ENCODE peak calls at places on chromosomes 4 and X, in seven cellular contexts. One of them, this sample, is unnamed.

GRCh38 chr4:80268081-80268823 is 1.8 kb downstream of the FGF5 start:
- DNase-seq in GM12891: no peak
- DNase-seq in GM12878: no peak
- DNase-seq in K562: no peak
- DNase-seq in SK-N-SH: peak
- DNase-seq in HepG2: no peak
- DNase-seq in H1: peak
- DNase-seq in this sample: no peak

GRCh38 chr4:152289963-152290362 is 245.9 kb downstream of the FBXW7 start:
- DNase-seq in GM12891: no peak
- DNase-seq in GM12878: no peak
- DNase-seq in K562: no peak
- DNase-seq in SK-N-SH: no peak
- DNase-seq in HepG2: no peak
- DNase-seq in H1: no peak
- DNase-seq in this sample: no peak

GRCh38 chr4:186840771-186841301 is 117.2 kb upstream of the FAT1 start:
- DNase-seq in GM12891: no peak
- DNase-seq in GM12878: no peak
- DNase-seq in K562: peak
- DNase-seq in SK-N-SH: no peak
- DNase-seq in HepG2: no peak
- DNase-seq in H1: no peak
- DNase-seq in this sample: no peak

GRCh38 chrX:103120748-103121147 is 27.8 kb upstream of the NXF3 start:
- DNase-seq in GM12891: no peak
- DNase-seq in GM12878: no peak
- DNase-seq in K562: no peak
- DNase-seq in SK-N-SH: no peak
- DNase-seq in HepG2: no peak
- DNase-seq in H1: no peak
- DNase-seq in this sample: no peak

GRCh38 chr4:31461425-31461824 is 741.3 kb downstream of the PCDH7 start:
- DNase-seq in GM12891: no peak
- DNase-seq in GM12878: no peak
- DNase-seq in K562: peak
- DNase-seq in SK-N-SH: no peak
- DNase-seq in HepG2: no peak
- DNase-seq in H1: no peak
- DNase-seq in this sample: no peak

GRCh38 chrX:8849462-8849861 is 48.3 kb upstream of the FAM9A start:
- DNase-seq in GM12891: no peak
- DNase-seq in GM12878: no peak
- DNase-seq in K562: no peak
- DNase-seq in SK-N-SH: no peak
- DNase-seq in HepG2: peak
- DNase-seq in H1: no peak
- DNase-seq in this sample: no peak

GRCh38 chrX:100829730-100830129 is 9.5 kb downstream of the CSTF2 start:
- DNase-seq in GM12891: no peak
- DNase-seq in GM12878: peak
- DNase-seq in K562: no peak
- DNase-seq in SK-N-SH: no peak
- DNase-seq in HepG2: no peak
- DNase-seq in H1: no peak
- DNase-seq in this sample: no peak

GRCh38 chrX:138847930-138848329 is 136.4 kb upstream of the FGF13 start:
- DNase-seq in GM12891: no peak
- DNase-seq in GM12878: no peak
- DNase-seq in K562: no peak
- DNase-seq in SK-N-SH: no peak
- DNase-seq in HepG2: no peak
- DNase-seq in H1: no peak
- DNase-seq in this sample: no peak

GRCh38 chr4:131370846-131371245 is 1778.2 kb upstream of the PCDH10 start:
- DNase-seq in GM12891: no peak
- DNase-seq in GM12878: no peak
- DNase-seq in K562: no peak
- DNase-seq in SK-N-SH: no peak
- DNase-seq in HepG2: no peak
- DNase-seq in H1: no peak
- DNase-seq in this sample: no peak

GRCh38 chrX:100812216-100813158 is 7.7 kb upstream of the CSTF2 start:
- DNase-seq in GM12891: no peak
- DNase-seq in GM12878: no peak
- DNase-seq in K562: no peak
- DNase-seq in SK-N-SH: no peak
- DNase-seq in HepG2: no peak
- DNase-seq in H1: no peak
- DNase-seq in this sample: no peak

GRCh38 chr4:85777908-85778808 is 303.2 kb downstream of the ARHGAP24 start:
- DNase-seq in GM12891: no peak
- DNase-seq in GM12878: peak
- DNase-seq in K562: no peak
- DNase-seq in SK-N-SH: no peak
- DNase-seq in HepG2: no peak
- DNase-seq in H1: no peak
- DNase-seq in this sample: no peak

GRCh38 chr4:140955528-140956094 is 177.7 kb downstream of the RNF150 start:
- DNase-seq in GM12891: no peak
- DNase-seq in GM12878: no peak
- DNase-seq in K562: no peak
- DNase-seq in SK-N-SH: no peak
- DNase-seq in HepG2: no peak
- DNase-seq in H1: no peak
- DNase-seq in this sample: no peak

GRCh38 chr4:114036864-114037263 is 57.4 kb upstream of the ARSJ start:
- DNase-seq in GM12891: no peak
- DNase-seq in GM12878: no peak
- DNase-seq in K562: no peak
- DNase-seq in SK-N-SH: no peak
- DNase-seq in HepG2: no peak
- DNase-seq in H1: no peak
- DNase-seq in this sample: no peak

GRCh38 chr4:137510866-137511265 is 21.4 kb downstream of the PCDH18 start:
- DNase-seq in GM12891: no peak
- DNase-seq in GM12878: no peak
- DNase-seq in K562: no peak
- DNase-seq in SK-N-SH: no peak
- DNase-seq in HepG2: no peak
- DNase-seq in H1: no peak
- DNase-seq in this sample: no peak

GRCh38 chr4:123415977-123416376 is 19.4 kb downstream of the SPRY1 start:
- DNase-seq in GM12891: no peak
- DNase-seq in GM12878: no peak
- DNase-seq in K562: peak
- DNase-seq in SK-N-SH: no peak
- DNase-seq in HepG2: peak
- DNase-seq in H1: no peak
- DNase-seq in this sample: no peak

GRCh38 chrX:123835661-123836371 is 24.0 kb upstream of the XIAP start:
- DNase-seq in GM12891: no peak
- DNase-seq in GM12878: no peak
- DNase-seq in K562: no peak
- DNase-seq in SK-N-SH: no peak
- DNase-seq in HepG2: no peak
- DNase-seq in H1: no peak
- DNase-seq in this sample: no peak

GRCh38 chr4:57037982-57038604 is 59.4 kb downstream of the POLR2B start:
- DNase-seq in GM12891: no peak
- DNase-seq in GM12878: no peak
- DNase-seq in K562: peak
- DNase-seq in SK-N-SH: peak
- DNase-seq in HepG2: peak
- DNase-seq in H1: peak
- DNase-seq in this sample: peak

GRCh38 chr4:125313497-125313896 is 1.3 kb upstream of the FAT4 start:
- DNase-seq in GM12891: no peak
- DNase-seq in GM12878: no peak
- DNase-seq in K562: peak
- DNase-seq in SK-N-SH: peak
- DNase-seq in HepG2: peak
- DNase-seq in H1: no peak
- DNase-seq in this sample: no peak
- TF ChIP-seq POLR2AphosphoS5 in GM12891: no peak
- TF ChIP-seq POLR2AphosphoS5 in GM12878: no peak
- TF ChIP-seq POLR2AphosphoS5 in K562: no peak
- TF ChIP-seq POLR2AphosphoS5 in SK-N-SH: no peak
- TF ChIP-seq POLR2AphosphoS5 in HepG2: no peak
- TF ChIP-seq POLR2AphosphoS5 in H1: no peak
- TF ChIP-seq POLR2AphosphoS5 in this sample: no peak

GRCh38 chr4:25703731-25704388 is 48.2 kb downstream of the SLC34A2 start:
- DNase-seq in GM12891: no peak
- DNase-seq in GM12878: no peak
- DNase-seq in K562: no peak
- DNase-seq in SK-N-SH: no peak
- DNase-seq in HepG2: no peak
- DNase-seq in H1: no peak
- DNase-seq in this sample: no peak

GRCh38 chr4:25697516-25697915 is 41.9 kb downstream of the SLC34A2 start:
- DNase-seq in GM12891: no peak
- DNase-seq in GM12878: no peak
- DNase-seq in K562: no peak
- DNase-seq in SK-N-SH: no peak
- DNase-seq in HepG2: no peak
- DNase-seq in H1: no peak
- DNase-seq in this sample: no peak

GRCh38 chr4:25704516-25704915 is 48.9 kb downstream of the SLC34A2 start:
- DNase-seq in GM12891: no peak
- DNase-seq in GM12878: no peak
- DNase-seq in K562: no peak
- DNase-seq in SK-N-SH: no peak
- DNase-seq in HepG2: no peak
- DNase-seq in H1: no peak
- DNase-seq in this sample: no peak

DNA sequence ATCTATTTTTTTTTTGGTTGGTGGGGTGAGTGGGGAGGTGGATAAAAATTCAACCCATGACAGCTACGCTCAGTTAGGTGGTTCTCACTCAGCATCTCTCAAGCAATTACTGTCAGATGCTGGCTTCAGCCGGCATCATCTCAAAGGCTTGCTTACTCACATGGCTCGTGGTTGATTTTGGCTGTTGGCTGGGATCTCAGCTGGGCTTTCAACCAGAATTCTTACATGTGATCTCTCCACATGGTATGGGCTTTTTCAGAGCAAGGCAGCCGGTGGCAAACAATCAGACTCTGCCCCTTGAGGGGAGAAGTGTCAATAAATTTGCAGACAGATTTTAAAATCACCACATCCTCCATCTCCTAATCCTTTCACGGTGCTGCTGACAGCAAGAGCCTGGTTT is 47.2 kb downstream of the SLC34A2 start:
- DNase-seq in GM12891: no peak
- DNase-seq in GM12878: no peak
- DNase-seq in K562: no peak
- DNase-seq in SK-N-SH: no peak
- DNase-seq in HepG2: no peak
- DNase-seq in H1: no peak
- DNase-seq in this sample: no peak
- TF ChIP-seq TAF1 in GM12891: no peak
- TF ChIP-seq TAF1 in GM12878: no peak
- TF ChIP-seq TAF1 in K562: no peak
- TF ChIP-seq TAF1 in SK-N-SH: no peak
- TF ChIP-seq TAF1 in HepG2: no peak
- TF ChIP-seq TAF1 in H1: no peak
- TF ChIP-seq TAF1 in this sample: no peak

GRCh38 chrX:38327007-38327774 is at the start of gene RPGR:
- DNase-seq in GM12891: peak
- DNase-seq in GM12878: peak
- DNase-seq in K562: peak
- DNase-seq in SK-N-SH: peak
- DNase-seq in HepG2: peak
- DNase-seq in H1: peak
- DNase-seq in this sample: peak
- TF ChIP-seq POLR2AphosphoS5 in GM12891: no peak
- TF ChIP-seq POLR2AphosphoS5 in GM12878: no peak
- TF ChIP-seq POLR2AphosphoS5 in K562: no peak
- TF ChIP-seq POLR2AphosphoS5 in SK-N-SH: peak
- TF ChIP-seq POLR2AphosphoS5 in HepG2: peak
- TF ChIP-seq POLR2AphosphoS5 in H1: no peak
- TF ChIP-seq POLR2AphosphoS5 in this sample: no peak

GRCh38 chr4:8739357-8739756 is 132.3 kb downstream of the HMX1 start:
- DNase-seq in GM12891: peak
- DNase-seq in GM12878: no peak
- DNase-seq in K562: no peak
- DNase-seq in SK-N-SH: no peak
- DNase-seq in HepG2: no peak
- DNase-seq in H1: no peak
- DNase-seq in this sample: no peak

GRCh38 chr4:8741513-8742226 is 130.0 kb downstream of the HMX1 start:
- DNase-seq in GM12891: peak
- DNase-seq in GM12878: no peak
- DNase-seq in K562: no peak
- DNase-seq in SK-N-SH: peak
- DNase-seq in HepG2: no peak
- DNase-seq in H1: peak
- DNase-seq in this sample: no peak

GRCh38 chr4:8740666-8741395 is 130.8 kb downstream of the HMX1 start:
- DNase-seq in GM12891: peak
- DNase-seq in GM12878: no peak
- DNase-seq in K562: no peak
- DNase-seq in SK-N-SH: peak
- DNase-seq in HepG2: no peak
- DNase-seq in H1: no peak
- DNase-seq in this sample: no peak

GRCh38 chr4:8738471-8738931 is 133.1 kb downstream of the HMX1 start:
- DNase-seq in GM12891: peak
- DNase-seq in GM12878: no peak
- DNase-seq in K562: no peak
- DNase-seq in SK-N-SH: peak
- DNase-seq in HepG2: no peak
- DNase-seq in H1: no peak
- DNase-seq in this sample: no peak

DNA sequence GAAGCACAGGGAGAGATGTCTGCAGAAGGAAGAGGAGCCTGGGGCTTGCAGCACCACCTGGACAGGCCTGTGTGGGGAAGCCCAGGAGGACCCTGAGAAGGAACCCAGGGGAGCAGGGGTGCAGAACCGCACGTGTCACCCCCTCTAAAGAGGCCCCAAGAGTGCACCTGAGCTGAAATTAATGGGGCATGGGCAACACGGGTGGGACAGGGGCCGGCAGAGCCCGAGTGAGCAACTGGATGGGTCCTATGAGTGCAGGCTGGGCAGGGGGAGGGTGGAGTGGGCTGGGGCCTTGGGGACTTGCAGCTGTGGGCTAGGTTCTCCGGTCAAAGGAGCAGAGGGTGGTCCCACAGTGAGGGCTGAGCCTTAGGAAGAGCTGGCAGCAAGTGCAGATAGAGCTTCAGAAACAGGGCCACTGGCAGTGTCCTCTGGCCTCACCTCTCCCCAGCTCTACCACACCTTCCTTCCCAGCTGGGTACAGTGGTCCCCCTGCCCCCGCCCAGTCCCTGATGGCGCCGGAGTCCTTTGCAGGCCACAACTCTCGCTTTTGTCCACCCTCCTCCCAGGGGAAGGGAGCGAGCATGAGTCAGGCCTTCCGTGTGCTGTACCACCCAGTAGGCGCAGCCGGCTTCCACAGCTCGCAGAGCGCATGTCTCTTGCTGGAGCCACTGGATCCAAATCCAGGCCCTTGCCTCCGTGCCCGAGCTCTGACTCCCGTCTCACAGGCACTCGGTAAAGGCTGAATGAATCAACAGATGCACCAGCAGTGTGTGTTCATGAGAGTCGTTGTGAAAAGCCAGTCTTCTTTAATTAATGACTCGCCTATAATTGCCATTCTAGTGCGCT is 131.6 kb downstream of the HMX1 start:
- DNase-seq in GM12891: peak
- DNase-seq in GM12878: no peak
- DNase-seq in K562: no peak
- DNase-seq in SK-N-SH: peak
- DNase-seq in HepG2: no peak
- DNase-seq in H1: no peak
- DNase-seq in this sample: no peak
- TF ChIP-seq TAF1 in GM12891: no peak
- TF ChIP-seq TAF1 in GM12878: no peak
- TF ChIP-seq TAF1 in K562: no peak
- TF ChIP-seq TAF1 in SK-N-SH: no peak
- TF ChIP-seq TAF1 in HepG2: no peak
- TF ChIP-seq TAF1 in H1: no peak
- TF ChIP-seq TAF1 in this sample: no peak

This sample was measured in GM12892.